ENCODE peak calls at places on chromosome 22, in six cellular contexts. One of them, this sample, is unnamed.

GRCh38 chr22:45308624-45309421 is 911 bp upstream of the FAM118A start:
- DNase-seq in midbrain: no peak
- DNase-seq in adipocyte: no peak
- DNase-seq in anterior cingulate cortex: no peak
- DNase-seq in AG08395: no peak
- DNase-seq in PC-3: no peak
- DNase-seq in this sample: no peak

GRCh38 chr22:22185844-22186499 is 58.6 kb upstream of the VPREB1 start:
- DNase-seq in AG08395: no peak
- DNase-seq in anterior cingulate cortex: no peak
- DNase-seq in PC-3: no peak
- DNase-seq in midbrain: no peak
- DNase-seq in adipocyte: no peak
- DNase-seq in this sample: no peak

GRCh38 chr22:35921777-35922176 is 106.8 kb downstream of the RBFOX2 start:
- DNase-seq in midbrain: peak; percentile 72
- DNase-seq in anterior cingulate cortex: peak; percentile 8
- DNase-seq in AG08395: peak; percentile 84
- DNase-seq in adipocyte: peak; percentile 94
- DNase-seq in PC-3: peak; percentile 84
- DNase-seq in this sample: peak; percentile 78

GRCh38 chr22:17107547-17107810 is 13.7 kb downstream of the TMEM121B start:
- DNase-seq in AG08395: no peak
- DNase-seq in anterior cingulate cortex: no peak
- DNase-seq in PC-3: no peak
- DNase-seq in adipocyte: no peak
- DNase-seq in midbrain: no peak
- DNase-seq in this sample: no peak

GRCh38 chr22:46710842-46711241 is 27.2 kb downstream of the CERK start:
- DNase-seq in adipocyte: no peak
- DNase-seq in PC-3: no peak
- DNase-seq in anterior cingulate cortex: no peak
- DNase-seq in midbrain: no peak
- DNase-seq in AG08395: no peak
- DNase-seq in this sample: no peak

GRCh38 chr22:45999379-45999971 is 22.5 kb upstream of the WNT7B start:
- DNase-seq in anterior cingulate cortex: no peak
- DNase-seq in PC-3: no peak
- DNase-seq in adipocyte: no peak
- DNase-seq in AG08395: no peak
- DNase-seq in midbrain: no peak
- DNase-seq in this sample: no peak

GRCh38 chr22:33028191-33028700 is 29.9 kb downstream of the SYN3 start:
- DNase-seq in anterior cingulate cortex: no peak
- DNase-seq in adipocyte: no peak
- DNase-seq in PC-3: no peak
- DNase-seq in AG08395: no peak
- DNase-seq in midbrain: no peak
- DNase-seq in this sample: no peak

GRCh38 chr22:28141614-28142013 is 222.6 kb upstream of the PITPNB start:
- DNase-seq in adipocyte: peak; percentile 68
- DNase-seq in anterior cingulate cortex: no peak
- DNase-seq in midbrain: no peak
- DNase-seq in PC-3: peak; percentile 8
- DNase-seq in AG08395: peak; percentile 40
- DNase-seq in this sample: no peak

GRCh38 chr22:45302751-45303150 is 7.0 kb upstream of the FAM118A start:
- DNase-seq in adipocyte: no peak
- DNase-seq in midbrain: no peak
- DNase-seq in AG08395: no peak
- DNase-seq in PC-3: peak; percentile 56
- DNase-seq in anterior cingulate cortex: no peak
- DNase-seq in this sample: no peak

GRCh38 chr22:18068381-18068988 is 9.3 kb upstream of the PEX26 start:
- DNase-seq in midbrain: no peak
- DNase-seq in adipocyte: peak; percentile 43
- DNase-seq in PC-3: no peak
- DNase-seq in anterior cingulate cortex: no peak
- DNase-seq in AG08395: peak; percentile 80
- DNase-seq in this sample: no peak

GRCh38 chr22:38080847-38081635 is 2.9 kb downstream of the SLC16A8 start:
- DNase-seq in anterior cingulate cortex: no peak
- DNase-seq in AG08395: peak; percentile 39
- DNase-seq in adipocyte: peak; percentile 43
- DNase-seq in midbrain: no peak
- DNase-seq in PC-3: peak; percentile 35
- DNase-seq in this sample: no peak

GRCh38 chr22:30351226-30351625 is 5.5 kb downstream of the SF3A1 start:
- DNase-seq in anterior cingulate cortex: no peak
- DNase-seq in adipocyte: peak; percentile 34
- DNase-seq in AG08395: peak; percentile 73
- DNase-seq in PC-3: no peak
- DNase-seq in midbrain: no peak
- DNase-seq in this sample: no peak

This sample was measured in Ammon's horn.